ENCODE peak calls at places on chromosomes 13 and 19, in ten cellular contexts. Y is astrocyte of the hippocampus; V is midbrain; Q is fibroblast of pulmonary artery; S is adipocyte; M is HT-29; I is NCI-H2171 treated with DMSO at 0.1 percent for 48 hours; A is stimulated activated CD4-positive, alpha-beta T cell treated with anti-CD3 and anti-CD28 coated beads, Interleukin-2, amount 100 ng/mL, for 48 hours; Z is NCI-H1417 treated with DMSO at 0.1 percent for 48 hours; R is NCI-H510A treated with DMSO at 0.1 percent for 48 hours. N is an unnamed sample.

GRCh38 chr13:22114630-22115311 is 443.9 kb downstream of the FGF9 start:
- DNase-seq in A (peak), Q (no peak), I (no peak), V (no peak), M (no peak), R (peak), Y (peak), S (no peak), Z (no peak), N (peak)

GRCh38 chr13:71864094-71864980 is 2.7 kb downstream of the DACH1 start:
- DNase-seq in R (no peak), Q (no peak), Z (no peak), V (no peak), I (peak), M (no peak), A (no peak), S (peak), Y (peak), N (no peak)

GRCh38 chr13:113033498-113033897 is 64.5 kb downstream of the MCF2L start:
- DNase-seq in I (no peak), A (no peak), M (no peak), Y (no peak), S (no peak), V (no peak), Z (no peak), Q (no peak), R (no peak), N (no peak)

GRCh38 chr13:24668511-24668910 is 11.7 kb upstream of the ATP12A start:
- DNase-seq in R (no peak), M (no peak), Q (no peak), A (no peak), S (no peak), V (no peak), Y (no peak), I (no peak), Z (no peak), N (no peak)

GRCh38 chr13:46804391-46804815 is 7.4 kb upstream of the ESD start:
- DNase-seq in Q (peak), R (no peak), A (no peak), S (peak), I (no peak), Y (peak), V (no peak), Z (no peak), M (no peak), N (peak)

GRCh38 chr13:113413178-113413897 is 40.0 kb downstream of the ADPRHL1 start:
- DNase-seq in V (no peak), Q (no peak), S (no peak), I (no peak), Z (no peak), Y (peak), R (no peak), M (no peak), A (no peak), N (no peak)

GRCh38 chr19:51751655-51752054 is at the start of gene FPR1:
- DNase-seq in A (no peak), I (no peak), Q (peak), S (no peak), R (no peak), Y (no peak), M (peak), Z (no peak), V (peak), N (no peak)

GRCh38 chr19:16013181-16013850 is 63.0 kb upstream of the TPM4 start:
- DNase-seq in R (no peak), A (no peak), Y (no peak), I (no peak), M (no peak), Z (no peak), S (no peak), Q (no peak), V (no peak), N (no peak)